ENCODE peak calls at places on chromosomes 11 and 22, in six cellular contexts. O is GM12891; N is WTC11; G is stimulated activated CD4-positive, alpha-beta T cell treated with anti-CD3 and anti-CD28 coated beads, Interleukin-12 subunit alpha, Interleukin-12 subunit beta, amount 100 ng/mL, for 24 hours; S is CD8-positive, alpha-beta memory T cell; P is foreskin fibroblast. L is an unnamed sample.

GRCh38 chr11:72771507-72771906 is 19.3 kb upstream of the ARAP1 start:
- DNase-seq in O (no peak), N (no peak), G (no peak), S (no peak), P (peak), L (no peak)

GRCh38 chr11:88320149-88320559 is 17.4 kb downstream of the CTSC start:
- DNase-seq in O (no peak), N (no peak), G (no peak), S (no peak), P (peak), L (no peak)

GRCh38 chr11:59185412-59185811 is 13.5 kb downstream of the DTX4 start:
- DNase-seq in O (no peak), N (no peak), G (no peak), S (no peak), P (peak), L (no peak)

GRCh38 chr11:8219257-8220021 is 44.2 kb downstream of the LMO1 start:
- DNase-seq in O (peak), N (peak), G (peak), S (no peak), P (peak), L (no peak)

GRCh38 chr22:31045900-31046587 is 35.1 kb upstream of the SMTN start:
- DNase-seq in O (no peak), N (no peak), G (no peak), S (no peak), P (no peak), L (no peak)

GRCh38 chr11:45926536-45927331 is 4.3 kb downstream of the LARGE2 start:
- DNase-seq in O (no peak), N (no peak), G (no peak), S (no peak), P (no peak), L (peak)

GRCh38 chr11:48033918-48034341 is 53.6 kb downstream of the PTPRJ start:
- DNase-seq in O (no peak), N (no peak), G (no peak), S (no peak), P (no peak), L (no peak)

GRCh38 chr22:46604306-46604690 is 15.9 kb upstream of the GRAMD4 start:
- DNase-seq in O (peak), N (no peak), G (peak), S (no peak), P (peak), L (no peak)

GRCh38 chr11:112050721-112051120 is 23.1 kb downstream of the PIH1D2 start:
- DNase-seq in O (no peak), N (no peak), G (no peak), S (no peak), P (no peak), L (no peak)

GRCh38 chr22:36870250-36870649 is 9.4 kb downstream of the NCF4 start:
- DNase-seq in O (no peak), N (no peak), G (no peak), S (no peak), P (no peak), L (peak)

GRCh38 chr22:48849963-48850657 is 977.6 kb downstream of the BRD1 start:
- DNase-seq in O (no peak), N (no peak), G (no peak), S (peak), P (no peak), L (no peak)

GRCh38 chr11:33531743-33532181 is 168.9 kb downstream of the C11orf91 start:
- DNase-seq in O (no peak), N (no peak), G (no peak), S (no peak), P (peak), L (no peak)

GRCh38 chr22:43826142-43827093 is 14.3 kb upstream of the EFCAB6 start:
- DNase-seq in O (peak), N (no peak), G (no peak), S (no peak), P (peak), L (peak)

GRCh38 chr11:47983464-47984397 is 3.4 kb downstream of the PTPRJ start:
- DNase-seq in O (no peak), N (no peak), G (no peak), S (no peak), P (peak), L (no peak)

GRCh38 chr11:104984818-104985217 is 16.4 kb upstream of the CASP4 start:
- DNase-seq in O (no peak), N (no peak), G (no peak), S (no peak), P (no peak), L (no peak)

GRCh38 chr11:72039108-72039850 is 40.6 kb downstream of the IL18BP start:
- DNase-seq in O (no peak), N (no peak), G (no peak), S (no peak), P (peak), L (no peak)

GRCh38 chr22:29102300-29102699 is 29.5 kb downstream of the KREMEN1 start:
- DNase-seq in O (no peak), N (no peak), G (no peak), S (no peak), P (no peak), L (no peak)

GRCh38 chr11:55942785-55943392 is 6.7 kb upstream of the OR5I1 start:
- DNase-seq in O (no peak), N (no peak), G (no peak), S (no peak), P (peak), L (no peak)

GRCh38 chr11:61460474-61460881 is 30.6 kb downstream of the SDHAF2 start:
- DNase-seq in O (no peak), N (no peak), G (no peak), S (no peak), P (no peak), L (no peak)

GRCh38 chr11:121892131-121892681 is 223.8 kb downstream of the BLID start:
- DNase-seq in O (no peak), N (no peak), G (no peak), S (no peak), P (peak), L (no peak)

GRCh38 chr11:75388386-75389275 is 10.7 kb upstream of the RPS3 start:
- DNase-seq in O (peak), N (peak), G (peak), S (peak), P (peak), L (no peak)

GRCh38 chr11:66231561-66231960 is 36.9 kb upstream of the RAB1B start:
- DNase-seq in O (no peak), N (no peak), G (no peak), S (no peak), P (no peak), L (no peak)

GRCh38 chr11:111635706-111636045 is 33.4 kb downstream of the SIK2 start:
- DNase-seq in O (no peak), N (no peak), G (no peak), S (no peak), P (peak), L (no peak)

GRCh38 chr11:70432065-70432464 is 33.7 kb downstream of the CTTN start:
- DNase-seq in O (no peak), N (no peak), G (no peak), S (no peak), P (no peak), L (no peak)

GRCh38 chr11:5689551-5689983 is at the start of gene TRIM22:
- DNase-seq in O (peak), N (peak), G (peak), S (peak), P (peak), L (no peak)

GRCh38 chr11:104191124-104191523 is 27.2 kb upstream of the PDGFD start:
- DNase-seq in O (no peak), N (no peak), G (no peak), S (no peak), P (peak), L (no peak)

GRCh38 chr22:38925571-38926041 is 31.8 kb upstream of the APOBEC3A start:
- DNase-seq in O (no peak), N (no peak), G (no peak), S (no peak), P (peak), L (no peak)

GRCh38 chr11:64765291-64765803 is 5.6 kb upstream of the PYGM start:
- DNase-seq in O (no peak), N (peak), G (no peak), S (peak), P (no peak), L (peak)

GRCh38 chr11:121722431-121723256 is 269.9 kb upstream of the SORL1-AS1 start:
- DNase-seq in O (no peak), N (peak), G (no peak), S (no peak), P (peak), L (peak)

GRCh38 chr22:46511391-46512370 is 25.7 kb downstream of the CELSR1 start:
- DNase-seq in O (no peak), N (no peak), G (no peak), S (no peak), P (no peak), L (no peak)

GRCh38 chr22:38823637-38824036 is 20.2 kb downstream of the NPTXR start:
- DNase-seq in O (no peak), N (no peak), G (no peak), S (no peak), P (no peak), L (no peak)

GRCh38 chr11:103541186-103541795 is 432.1 kb downstream of the DYNC2H1 start:
- DNase-seq in O (no peak), N (no peak), G (no peak), S (no peak), P (no peak), L (no peak)

GRCh38 chr22:25202290-25202921 is 2.7 kb downstream of the CRYBB3 start:
- DNase-seq in O (peak), N (peak), G (peak), S (peak), P (peak), L (no peak)